ENCODE peak calls at places on chromosomes 1 and 21, in eight cellular contexts. Y is A549, T is GM23338, X is left ventricle myocardium inferior, F is esophagus squamous epithelium, G is tibial nerve, A is foreskin fibroblast, U is AG09309. J is an unnamed sample.

GRCh38 chr1:82632164-82632563 is 831.4 kb downstream of the ADGRL2 start:
- DNase-seq in T (no peak), X (no peak), U (no peak), Y (no peak), F (no peak), G (no peak), A (no peak), J (no peak)

GRCh38 chr1:119007672-119008482 is 19.7 kb upstream of the TBX15 start:
- DNase-seq in X (no peak), T (peak; percentile 56), F (no peak), G (no peak), Y (no peak), A (no peak), U (no peak), J (no peak)

GRCh38 chr1:51344602-51345299 is 14.4 kb upstream of the TTC39A start:
- DNase-seq in T (peak; percentile 69), X (no peak), Y (no peak), G (no peak), U (no peak), A (no peak), F (no peak), J (no peak)

GRCh38 chr21:35136106-35136505 is 87.0 kb upstream of the RUNX1 start:
- DNase-seq in T (no peak), F (no peak), A (no peak), G (no peak), U (no peak), Y (no peak), X (no peak), J (no peak)

GRCh38 chr1:211781260-211781659 is 49.3 kb downstream of the LPGAT1 start:
- DNase-seq in T (no peak), F (no peak), G (no peak), U (no peak), X (no peak), Y (no peak), A (no peak), J (no peak)

GRCh38 chr1:247270003-247270402 is 14.1 kb downstream of the VN1R5 start:
- DNase-seq in T (no peak), F (no peak), G (no peak), Y (no peak), U (no peak), A (no peak), X (no peak), J (no peak)

GRCh38 chr1:175757381-175758015 is 14.1 kb upstream of the TNR start:
- DNase-seq in T (peak; percentile 83), F (no peak), A (no peak), G (no peak), Y (peak; percentile 48), U (no peak), X (no peak), J (no peak)

GRCh38 chr1:19309123-19309813 is 2.7 kb downstream of the AKR7A2 start:
- DNase-seq in F (no peak), U (no peak), Y (no peak), G (no peak), X (no peak), T (no peak), A (peak; percentile 89), J (no peak)

GRCh38 chr1:209651148-209651547 is 1.1 kb downstream of the LAMB3 start:
- DNase-seq in U (no peak), G (peak; percentile 49), Y (peak; percentile 84), F (no peak), X (peak; percentile 68), A (peak; percentile 88), T (no peak), J (no peak)

DNA sequence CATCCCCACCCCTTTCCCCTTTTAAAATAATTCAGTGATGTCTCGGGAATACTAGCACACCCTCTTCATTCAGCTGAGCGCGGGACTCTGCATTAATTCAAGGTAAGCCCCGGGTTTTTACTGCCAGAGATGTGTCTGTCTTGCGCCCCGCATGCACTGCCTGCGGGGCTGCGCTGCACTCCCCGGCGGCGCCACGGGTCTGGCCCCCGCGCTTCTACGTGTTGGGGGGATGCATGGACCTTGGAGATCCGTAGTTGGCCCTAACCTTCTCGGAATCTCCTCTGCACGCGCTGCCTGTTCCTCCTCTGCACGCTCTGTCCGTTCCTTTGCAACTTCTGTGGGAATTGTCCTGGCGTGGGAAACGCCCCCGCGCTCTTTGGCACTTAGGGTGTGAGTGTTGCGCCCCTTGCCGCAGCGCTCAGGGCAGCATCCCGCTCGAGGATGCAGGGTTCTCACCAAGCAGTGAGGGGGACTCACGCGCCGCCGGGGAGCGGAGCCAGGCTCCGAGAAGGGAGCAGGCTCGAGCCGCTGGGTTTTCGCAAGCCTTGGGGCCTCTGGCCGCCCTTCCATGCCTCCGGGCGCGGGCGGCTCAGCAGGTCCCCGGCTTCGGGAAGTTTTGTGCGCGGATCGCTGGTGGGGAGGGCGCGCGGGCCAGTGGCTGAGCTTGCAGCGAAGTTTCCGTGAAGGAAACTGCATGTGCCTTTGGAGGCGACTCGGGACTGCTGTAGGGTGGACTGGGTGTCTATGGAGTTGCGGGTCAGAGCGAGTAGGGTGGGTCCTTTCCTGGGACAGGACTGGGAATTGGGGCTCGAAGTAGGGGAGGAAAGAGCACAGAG is 165.1 kb upstream of the CACNA1E start:
- DNase-seq in X (no peak), A (peak; percentile 11), G (no peak), T (peak; percentile 76), U (no peak), F (no peak), Y (no peak), J (no peak)
- TF ChIP-seq CTCF in X (no peak), A (no peak), G (no peak), T (no peak), U (no peak), F (no peak), Y (no peak), J (no peak)

DNA sequence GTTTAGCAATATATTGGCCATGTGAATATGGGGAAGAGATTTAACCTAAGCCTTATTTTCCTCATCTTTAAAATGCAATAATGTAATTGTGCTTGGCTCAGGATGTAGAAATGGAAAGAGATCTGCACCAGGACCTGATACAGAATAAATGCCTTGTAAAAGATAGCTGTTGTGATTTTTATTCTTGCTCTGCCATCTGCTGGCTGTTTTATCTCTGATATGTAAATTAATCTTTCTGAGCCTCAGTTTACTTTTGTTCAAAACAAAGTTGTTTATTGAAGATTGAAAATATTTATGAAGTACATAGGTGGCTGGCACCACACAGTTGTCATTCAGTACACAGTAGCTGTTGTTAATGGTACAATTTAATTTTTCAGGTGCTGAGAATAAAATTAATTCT is 21.9 kb downstream of the ZYG11B start:
- DNase-seq in G (no peak), F (no peak), X (no peak), U (no peak), A (peak; percentile 12), T (no peak), Y (no peak), J (no peak)
- TF ChIP-seq CTCF in G (peak; percentile 14), F (no peak), X (peak; percentile 35), U (peak; percentile 14), A (no peak), T (no peak), Y (peak; percentile 42), J (no peak)

GRCh38 chr1:239761509-239761908 is 330.2 kb upstream of the FMN2 start:
- DNase-seq in G (no peak), U (no peak), A (no peak), Y (no peak), F (no peak), T (peak; percentile 38), X (no peak), J (no peak)

GRCh38 chr1:239765163-239765562 is 326.5 kb upstream of the FMN2 start:
- DNase-seq in G (no peak), T (peak; percentile 54), A (no peak), X (no peak), Y (no peak), U (no peak), F (no peak), J (no peak)

GRCh38 chr1:239763850-239764249 is 327.8 kb upstream of the FMN2 start:
- DNase-seq in X (no peak), U (no peak), G (no peak), F (no peak), Y (no peak), A (no peak), T (no peak), J (no peak)
- TF ChIP-seq CTCF in X (no peak), U (no peak), G (no peak), F (no peak), Y (peak; percentile 12), A (no peak), T (no peak), J (no peak)

DNA sequence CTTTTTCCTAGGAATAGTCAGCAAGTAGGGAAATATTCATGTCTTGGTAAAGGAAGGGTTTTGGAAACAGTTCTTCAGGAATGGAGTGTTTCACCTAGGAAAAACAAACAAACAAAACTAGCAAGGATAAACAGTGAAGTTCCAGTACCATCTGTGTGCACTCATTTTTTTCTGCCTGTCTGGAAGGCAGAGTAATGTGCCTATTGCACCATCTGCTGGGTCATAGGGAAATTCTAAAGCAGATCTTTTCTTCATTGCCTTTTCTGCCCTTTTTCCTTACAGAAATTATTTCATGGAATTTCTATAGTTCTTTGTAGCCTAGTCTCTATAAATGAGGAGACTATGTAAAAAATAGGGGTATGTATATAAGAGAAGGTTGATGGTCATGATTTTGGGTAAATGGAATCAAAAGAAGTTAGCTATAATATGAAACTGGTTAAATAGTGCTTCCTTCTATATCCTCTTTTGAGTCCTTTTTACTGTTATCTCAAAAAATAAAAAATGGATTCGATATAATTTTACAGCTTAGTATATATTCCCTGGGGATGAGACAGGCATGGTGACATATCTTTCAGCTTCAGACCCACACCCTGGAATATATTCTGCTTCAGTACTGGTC is 3.4 kb upstream of the HRNR start:
- DNase-seq in U (peak; percentile 3), Y (no peak), G (no peak), F (no peak), X (no peak), A (peak; percentile 21), T (peak; percentile 4), J (no peak)
- TF ChIP-seq CTCF in U (peak; percentile 30), Y (peak; percentile 25), G (no peak), F (peak; percentile 21), X (peak; percentile 32), A (no peak), T (peak; percentile 41), J (no peak)

DNA sequence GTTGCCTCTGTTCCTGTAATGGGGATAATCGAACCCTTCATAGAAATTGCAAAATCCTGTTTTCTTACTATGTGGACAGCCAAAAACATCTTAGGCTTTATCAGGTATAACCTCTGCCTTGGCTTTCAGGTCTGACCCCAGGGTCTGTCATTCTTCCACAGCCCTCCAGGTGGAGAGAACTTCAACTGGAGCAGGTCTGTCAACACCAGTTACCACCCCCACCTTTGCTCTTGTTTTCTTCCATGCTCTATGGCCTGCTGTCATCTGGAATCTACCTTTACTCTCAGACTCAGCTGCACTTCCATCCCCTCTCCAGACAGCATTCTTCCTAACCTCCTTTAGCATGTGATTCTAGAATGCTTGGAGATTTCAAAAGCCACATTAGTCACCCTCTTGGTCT is 10.4 kb upstream of the GJA9 start:
- DNase-seq in G (no peak), T (peak; percentile 84), F (no peak), U (no peak), A (no peak), Y (peak; percentile 18), X (no peak), J (no peak)
- TF ChIP-seq CTCF in G (no peak), T (peak; percentile 57), F (no peak), U (no peak), A (no peak), Y (no peak), X (no peak), J (no peak)

GRCh38 chr1:180848191-180848590 is 64.5 kb upstream of the KIAA1614 start:
- DNase-seq in F (no peak), U (no peak), A (no peak), T (no peak), G (no peak), X (no peak), Y (no peak), J (no peak)
- TF ChIP-seq CTCF in F (no peak), U (no peak), A (no peak), T (no peak), G (no peak), X (no peak), Y (no peak), J (no peak)

J was measured in mesothelial cell of epicardium.